ENCODE peak calls at places on chromosomes 7 and 10, in seven cellular contexts. One of them, this sample, is unnamed.
A peak's percentile ranks its signal among the peaks of the same experiment; 100 is the strongest.

GRCh38 chr10:131214521-131215244 is 96.8 kb downstream of the TCERG1L start:
- DNase-seq in fibroblast of lung: no peak
- DNase-seq in GM12865: no peak
- DNase-seq in mammary epithelial cell: no peak
- DNase-seq in transverse colon: no peak
- DNase-seq in stomach: peak; percentile 17
- DNase-seq in psoas muscle: peak; percentile 14
- DNase-seq in this sample: no peak

GRCh38 chr7:100132697-100133137 is 6.0 kb downstream of the MBLAC1 start:
- DNase-seq in fibroblast of lung: peak; percentile 39
- DNase-seq in GM12865: peak; percentile 80
- DNase-seq in mammary epithelial cell: peak; percentile 42
- DNase-seq in transverse colon: peak; percentile 76
- DNase-seq in stomach: peak; percentile 72
- DNase-seq in psoas muscle: no peak
- DNase-seq in this sample: no peak

GRCh38 chr10:116891208-116891607 is 41.9 kb downstream of the ENO4 start:
- DNase-seq in fibroblast of lung: peak; percentile 87
- DNase-seq in GM12865: no peak
- DNase-seq in mammary epithelial cell: peak; percentile 80
- DNase-seq in transverse colon: peak; percentile 67
- DNase-seq in stomach: no peak
- DNase-seq in psoas muscle: no peak
- DNase-seq in this sample: no peak

GRCh38 chr10:127877116-127877515 is 15.6 kb downstream of the CLRN3 start:
- DNase-seq in fibroblast of lung: no peak
- DNase-seq in GM12865: no peak
- DNase-seq in mammary epithelial cell: peak; percentile 61
- DNase-seq in transverse colon: no peak
- DNase-seq in stomach: no peak
- DNase-seq in psoas muscle: no peak
- DNase-seq in this sample: no peak

GRCh38 chr7:83509255-83510021 is 139.5 kb downstream of the SEMA3E start:
- DNase-seq in fibroblast of lung: no peak
- DNase-seq in GM12865: peak; percentile 53
- DNase-seq in mammary epithelial cell: no peak
- DNase-seq in transverse colon: no peak
- DNase-seq in stomach: no peak
- DNase-seq in psoas muscle: no peak
- DNase-seq in this sample: no peak

GRCh38 chr10:1414893-1415292 is 322.4 kb downstream of the ADARB2 start:
- DNase-seq in fibroblast of lung: no peak
- DNase-seq in GM12865: no peak
- DNase-seq in mammary epithelial cell: no peak
- DNase-seq in transverse colon: no peak
- DNase-seq in stomach: no peak
- DNase-seq in psoas muscle: no peak
- DNase-seq in this sample: no peak

GRCh38 chr10:109956454-109957091 is 33.3 kb upstream of the XPNPEP1 start:
- DNase-seq in fibroblast of lung: peak; percentile 43
- DNase-seq in GM12865: peak; percentile 85
- DNase-seq in mammary epithelial cell: no peak
- DNase-seq in transverse colon: no peak
- DNase-seq in stomach: peak; percentile 27
- DNase-seq in psoas muscle: no peak
- DNase-seq in this sample: no peak

GRCh38 chr10:6072215-6072941 is 10.2 kb upstream of the IL2RA start:
- DNase-seq in fibroblast of lung: no peak
- DNase-seq in GM12865: peak; percentile 84
- DNase-seq in mammary epithelial cell: no peak
- DNase-seq in transverse colon: no peak
- DNase-seq in stomach: no peak
- DNase-seq in psoas muscle: no peak
- DNase-seq in this sample: no peak

GRCh38 chr7:105641236-105641810 is 60.0 kb upstream of the EFCAB10 start:
- DNase-seq in fibroblast of lung: no peak
- DNase-seq in GM12865: no peak
- DNase-seq in mammary epithelial cell: no peak
- DNase-seq in transverse colon: no peak
- DNase-seq in stomach: no peak
- DNase-seq in psoas muscle: no peak
- DNase-seq in this sample: no peak

GRCh38 chr7:129746857-129747529 is 135.5 kb downstream of the NRF1 start:
- DNase-seq in fibroblast of lung: no peak
- DNase-seq in GM12865: no peak
- DNase-seq in mammary epithelial cell: no peak
- DNase-seq in transverse colon: no peak
- DNase-seq in stomach: no peak
- DNase-seq in psoas muscle: no peak
- DNase-seq in this sample: no peak

GRCh38 chr7:55024776-55025175 is 6.0 kb downstream of the EGFR start:
- DNase-seq in fibroblast of lung: peak; percentile 43
- DNase-seq in GM12865: no peak
- DNase-seq in mammary epithelial cell: no peak
- DNase-seq in transverse colon: no peak
- DNase-seq in stomach: no peak
- DNase-seq in psoas muscle: no peak
- DNase-seq in this sample: no peak

GRCh38 chr7:75776295-75776971 is 4.4 kb upstream of the CCL26 start:
- DNase-seq in fibroblast of lung: peak; percentile 98
- DNase-seq in GM12865: peak; percentile 62
- DNase-seq in mammary epithelial cell: peak; percentile 54
- DNase-seq in transverse colon: no peak
- DNase-seq in stomach: no peak
- DNase-seq in psoas muscle: no peak
- DNase-seq in this sample: peak; percentile 18

GRCh38 chr7:43646603-43647313 is 63.9 kb downstream of the STK17A start:
- DNase-seq in fibroblast of lung: peak; percentile 70
- DNase-seq in GM12865: peak; percentile 52
- DNase-seq in mammary epithelial cell: no peak
- DNase-seq in transverse colon: no peak
- DNase-seq in stomach: no peak
- DNase-seq in psoas muscle: no peak
- DNase-seq in this sample: no peak

GRCh38 chr7:2982831-2983230 is 60.8 kb downstream of the CARD11 start:
- DNase-seq in fibroblast of lung: no peak
- DNase-seq in GM12865: peak; percentile 28
- DNase-seq in mammary epithelial cell: no peak
- DNase-seq in transverse colon: no peak
- DNase-seq in stomach: no peak
- DNase-seq in psoas muscle: no peak
- DNase-seq in this sample: no peak

GRCh38 chr10:97895915-97896314 is 46.3 kb downstream of the GOLGA7B start:
- DNase-seq in fibroblast of lung: no peak
- DNase-seq in GM12865: no peak
- DNase-seq in mammary epithelial cell: no peak
- DNase-seq in transverse colon: no peak
- DNase-seq in stomach: no peak
- DNase-seq in psoas muscle: no peak
- DNase-seq in this sample: no peak

GRCh38 chr10:86224354-86225097 is 142.1 kb downstream of the GRID1 start:
- DNase-seq in fibroblast of lung: no peak
- DNase-seq in GM12865: no peak
- DNase-seq in mammary epithelial cell: no peak
- DNase-seq in transverse colon: no peak
- DNase-seq in stomach: no peak
- DNase-seq in psoas muscle: peak; percentile 12
- DNase-seq in this sample: no peak

GRCh38 chr7:36986429-36987362 is 262.4 kb upstream of the AOAH start:
- DNase-seq in fibroblast of lung: peak; percentile 12
- DNase-seq in GM12865: peak; percentile 65
- DNase-seq in mammary epithelial cell: peak; percentile 41
- DNase-seq in transverse colon: peak; percentile 53
- DNase-seq in stomach: peak; percentile 69
- DNase-seq in psoas muscle: peak; percentile 64
- DNase-seq in this sample: no peak

GRCh38 chr10:119095648-119096047 is 8.3 kb upstream of the DENND10 start:
- DNase-seq in fibroblast of lung: no peak
- DNase-seq in GM12865: no peak
- DNase-seq in mammary epithelial cell: no peak
- DNase-seq in transverse colon: no peak
- DNase-seq in stomach: peak; percentile 9
- DNase-seq in psoas muscle: no peak
- DNase-seq in this sample: no peak

GRCh38 chr10:119087271-119087897 is 6.8 kb upstream of the EIF3A start:
- DNase-seq in fibroblast of lung: no peak
- DNase-seq in GM12865: no peak
- DNase-seq in mammary epithelial cell: peak; percentile 71
- DNase-seq in transverse colon: no peak
- DNase-seq in stomach: peak; percentile 13
- DNase-seq in psoas muscle: no peak
- DNase-seq in this sample: no peak

GRCh38 chr10:119090026-119090808 is 9.6 kb upstream of the EIF3A start:
- DNase-seq in fibroblast of lung: no peak
- DNase-seq in GM12865: peak; percentile 84
- DNase-seq in mammary epithelial cell: no peak
- DNase-seq in transverse colon: peak; percentile 66
- DNase-seq in stomach: peak; percentile 24
- DNase-seq in psoas muscle: no peak
- DNase-seq in this sample: no peak

GRCh38 chr10:119090968-119091367 is 10.4 kb upstream of the EIF3A start:
- DNase-seq in fibroblast of lung: peak; percentile 85
- DNase-seq in GM12865: peak; percentile 76
- DNase-seq in mammary epithelial cell: peak; percentile 95
- DNase-seq in transverse colon: peak; percentile 50
- DNase-seq in stomach: peak; percentile 35
- DNase-seq in psoas muscle: no peak
- DNase-seq in this sample: no peak
- H3K4me3 ChIP-seq in fibroblast of lung: no peak overlapping the region
- H3K4me3 ChIP-seq in GM12865: no peak overlapping the region
- H3K4me3 ChIP-seq in mammary epithelial cell: no peak overlapping the region
- H3K4me3 ChIP-seq in transverse colon: no peak overlapping the region
- H3K4me3 ChIP-seq in stomach: no peak overlapping the region
- H3K4me3 ChIP-seq in psoas muscle: no peak overlapping the region
- H3K4me3 ChIP-seq in this sample: no peak overlapping the region

GRCh38 chr7:18494821-18495408 is 634 bp upstream of the HDAC9 start:
- DNase-seq in fibroblast of lung: peak; percentile 82
- DNase-seq in GM12865: peak; percentile 37
- DNase-seq in mammary epithelial cell: peak; percentile 56
- DNase-seq in transverse colon: no peak
- DNase-seq in stomach: no peak
- DNase-seq in psoas muscle: no peak
- DNase-seq in this sample: no peak

GRCh38 chr7:18497082-18497481 is 1.5 kb downstream of the HDAC9 start:
- DNase-seq in fibroblast of lung: no peak
- DNase-seq in GM12865: no peak
- DNase-seq in mammary epithelial cell: no peak
- DNase-seq in transverse colon: no peak
- DNase-seq in stomach: no peak
- DNase-seq in psoas muscle: no peak
- DNase-seq in this sample: no peak

GRCh38 chr7:18497800-18498199 is 2.3 kb downstream of the HDAC9 start:
- DNase-seq in fibroblast of lung: no peak
- DNase-seq in GM12865: no peak
- DNase-seq in mammary epithelial cell: no peak
- DNase-seq in transverse colon: no peak
- DNase-seq in stomach: no peak
- DNase-seq in psoas muscle: no peak
- DNase-seq in this sample: no peak

GRCh38 chr7:18495412-18496335 is at the start of gene HDAC9:
- DNase-seq in fibroblast of lung: peak; percentile 77
- DNase-seq in GM12865: peak; percentile 82
- DNase-seq in mammary epithelial cell: peak; percentile 51
- DNase-seq in transverse colon: peak; percentile 51
- DNase-seq in stomach: no peak
- DNase-seq in psoas muscle: peak; percentile 56
- DNase-seq in this sample: peak; percentile 53

DNA sequence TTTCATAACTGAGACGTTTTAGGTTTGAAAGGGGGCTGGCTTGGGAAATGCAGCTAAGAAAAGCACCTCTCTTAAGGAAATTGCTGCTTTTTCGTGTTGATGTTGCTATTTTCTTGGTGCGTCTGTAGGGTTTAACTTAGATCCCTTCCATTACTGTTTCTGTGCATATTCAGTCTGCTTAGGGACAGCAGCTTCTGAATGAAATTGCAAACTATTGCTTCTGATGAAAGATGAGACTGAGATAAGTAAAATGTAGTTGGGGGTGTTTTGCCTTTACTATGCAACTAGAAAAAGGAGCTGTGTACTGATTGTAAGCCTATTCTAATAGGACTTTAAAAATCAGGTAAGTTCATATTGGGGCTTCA is 769 bp downstream of the HDAC9 start:
- DNase-seq in fibroblast of lung: no peak
- DNase-seq in GM12865: no peak
- DNase-seq in mammary epithelial cell: no peak
- DNase-seq in transverse colon: no peak
- DNase-seq in stomach: no peak
- DNase-seq in psoas muscle: no peak
- DNase-seq in this sample: no peak
- H3K4me3 ChIP-seq in fibroblast of lung: peak overlapping the region; percentile 35
- H3K4me3 ChIP-seq in GM12865: peak overlapping the region; percentile 66
- H3K4me3 ChIP-seq in mammary epithelial cell: no peak overlapping the region
- H3K4me3 ChIP-seq in transverse colon: no peak overlapping the region
- H3K4me3 ChIP-seq in stomach: peak overlapping the region; percentile 43
- H3K4me3 ChIP-seq in psoas muscle: peak overlapping the region; percentile 69
- H3K4me3 ChIP-seq in this sample: peak overlapping the region; percentile 43

DNA sequence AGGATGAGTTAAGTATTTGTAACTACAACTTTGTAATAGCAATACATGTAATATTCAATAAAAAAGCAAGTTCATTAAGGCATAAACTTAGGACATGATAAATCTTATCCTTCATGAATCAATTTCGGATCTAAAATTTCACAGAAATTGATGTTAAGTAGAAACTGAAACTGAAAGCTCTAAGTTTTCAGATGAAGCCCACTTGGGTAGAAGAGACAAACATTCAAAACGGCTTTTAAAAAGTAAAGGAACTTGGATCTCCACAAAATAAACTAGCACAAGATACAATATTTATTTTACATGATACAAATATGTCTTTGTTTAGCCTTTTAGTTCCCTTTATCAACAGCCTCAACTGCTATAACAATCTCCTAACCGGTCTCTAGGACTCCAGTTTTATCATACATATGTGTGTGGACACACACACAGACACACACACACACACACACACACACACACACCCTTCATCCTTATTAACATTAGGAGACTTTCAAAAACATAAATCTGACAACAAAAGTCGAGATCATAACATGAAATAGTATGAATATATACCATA is 83.7 kb downstream of the USP6NL start:
- DNase-seq in fibroblast of lung: no peak
- DNase-seq in GM12865: no peak
- DNase-seq in mammary epithelial cell: peak; percentile 28
- DNase-seq in transverse colon: no peak
- DNase-seq in stomach: no peak
- DNase-seq in psoas muscle: no peak
- DNase-seq in this sample: no peak
- H3K4me3 ChIP-seq in fibroblast of lung: peak overlapping the region; percentile 12
- H3K4me3 ChIP-seq in GM12865: peak overlapping the region; percentile 52
- H3K4me3 ChIP-seq in mammary epithelial cell: peak overlapping the region; percentile 33
- H3K4me3 ChIP-seq in transverse colon: no peak overlapping the region
- H3K4me3 ChIP-seq in stomach: peak overlapping the region; percentile 17
- H3K4me3 ChIP-seq in psoas muscle: no peak overlapping the region
- H3K4me3 ChIP-seq in this sample: no peak overlapping the region

DNA sequence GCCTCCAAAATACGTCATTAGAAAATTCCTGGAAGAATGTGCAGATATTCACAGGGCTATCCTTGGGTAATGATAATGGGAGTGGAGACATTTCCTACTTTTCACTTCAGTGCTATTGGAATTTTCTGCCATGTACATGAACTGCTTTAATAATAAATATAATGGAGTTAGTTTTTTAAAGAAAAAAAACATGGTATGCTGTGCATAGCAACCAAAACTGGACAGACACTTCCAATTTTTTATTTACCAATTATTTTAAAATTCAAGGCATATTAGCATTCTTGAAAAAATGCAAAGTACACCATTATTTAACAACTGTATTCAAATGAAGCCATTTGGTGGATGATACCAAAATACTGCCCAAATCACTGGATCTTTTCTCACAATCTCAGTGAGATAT is 3.3 kb downstream of the XRCC2 start:
- DNase-seq in fibroblast of lung: no peak
- DNase-seq in GM12865: no peak
- DNase-seq in mammary epithelial cell: no peak
- DNase-seq in transverse colon: no peak
- DNase-seq in stomach: no peak
- DNase-seq in psoas muscle: no peak
- DNase-seq in this sample: no peak
- H3K4me3 ChIP-seq in fibroblast of lung: no peak overlapping the region
- H3K4me3 ChIP-seq in GM12865: no peak overlapping the region
- H3K4me3 ChIP-seq in mammary epithelial cell: no peak overlapping the region
- H3K4me3 ChIP-seq in transverse colon: no peak overlapping the region
- H3K4me3 ChIP-seq in stomach: no peak overlapping the region
- H3K4me3 ChIP-seq in psoas muscle: no peak overlapping the region
- H3K4me3 ChIP-seq in this sample: no peak overlapping the region